ENCODE peak calls at places on chromosomes 12 and 14, in four cellular contexts. N, L, K and F are unnamed samples.

GRCh38 chr12:51662728-51663154 is 71.7 kb downstream of the SCN8A start:
- DNase-seq in N (no peak), L (no peak), K (no peak), F (no peak)

GRCh38 chr14:71690478-71690877 is 241.8 kb upstream of the RGS6 start:
- DNase-seq in N (no peak), L (no peak), K (no peak), F (no peak)

GRCh38 chr12:106247731-106248176 is at the start of gene CKAP4:
- DNase-seq in N (peak; percentile 73), L (peak; percentile 87), K (peak; percentile 82), F (peak; percentile 90)

GRCh38 chr12:93244514-93245077 is 133.1 kb upstream of the NUDT4 start:
- DNase-seq in N (no peak), L (no peak), K (no peak), F (no peak)

GRCh38 chr12:43551971-43552559 is at the start of gene ADAMTS20:
- DNase-seq in N (peak; percentile 81), L (no peak), K (no peak), F (no peak)

GRCh38 chr12:59079472-59079871 is 159.2 kb upstream of the LRIG3 start:
- DNase-seq in N (no peak), L (no peak), K (no peak), F (no peak)

GRCh38 chr14:38171197-38171596 is 36.5 kb upstream of the SSTR1 start:
- DNase-seq in N (no peak), L (no peak), K (no peak), F (no peak)

GRCh38 chr14:37139710-37140109 is 32.7 kb downstream of the SLC25A21 start:
- DNase-seq in N (no peak), L (no peak), K (no peak), F (no peak)

GRCh38 chr12:122937622-122938091 is 28.6 kb downstream of the ABCB9 start:
- DNase-seq in N (no peak), L (no peak), K (no peak), F (no peak)

GRCh38 chr12:122932207-122932606 is 34.1 kb downstream of the ABCB9 start:
- DNase-seq in N (no peak), L (no peak), K (no peak), F (no peak)

GRCh38 chr12:122939151-122939550 is 27.1 kb downstream of the ABCB9 start:
- DNase-seq in N (no peak), L (no peak), K (no peak), F (no peak)

GRCh38 chr12:122934722-122935121 is 31.5 kb downstream of the ABCB9 start:
- DNase-seq in N (no peak), L (no peak), K (no peak), F (no peak)

GRCh38 chr12:122935318-122935717 is 30.9 kb downstream of the ABCB9 start:
- DNase-seq in N (no peak), L (no peak), K (no peak), F (no peak)
- H3K4me1 ChIP-seq in N (peaks cover 4% of the 10 kb centered on the region), L (no peaks in the 10 kb centered on the region), K (no peaks in the 10 kb centered on the region), F (no peaks in the 10 kb centered on the region)

GRCh38 chr14:103530831-103531230 is 1.8 kb downstream of the TRMT61A start:
- DNase-seq in N (no peak), L (no peak), K (no peak), F (no peak)

GRCh38 chr14:103528158-103528511 is 861 bp upstream of the TRMT61A start:
- DNase-seq in N (no peak), L (no peak), K (no peak), F (peak; percentile 73)

GRCh38 chr14:103528512-103529382 is at the start of gene TRMT61A:
- DNase-seq in N (peak; percentile 75), L (peak; percentile 91), K (peak; percentile 93), F (peak; percentile 98)

GRCh38 chr14:103530390-103530789 is 1.4 kb downstream of the TRMT61A start:
- DNase-seq in N (no peak), L (no peak), K (no peak), F (peak; percentile 68)

DNA sequence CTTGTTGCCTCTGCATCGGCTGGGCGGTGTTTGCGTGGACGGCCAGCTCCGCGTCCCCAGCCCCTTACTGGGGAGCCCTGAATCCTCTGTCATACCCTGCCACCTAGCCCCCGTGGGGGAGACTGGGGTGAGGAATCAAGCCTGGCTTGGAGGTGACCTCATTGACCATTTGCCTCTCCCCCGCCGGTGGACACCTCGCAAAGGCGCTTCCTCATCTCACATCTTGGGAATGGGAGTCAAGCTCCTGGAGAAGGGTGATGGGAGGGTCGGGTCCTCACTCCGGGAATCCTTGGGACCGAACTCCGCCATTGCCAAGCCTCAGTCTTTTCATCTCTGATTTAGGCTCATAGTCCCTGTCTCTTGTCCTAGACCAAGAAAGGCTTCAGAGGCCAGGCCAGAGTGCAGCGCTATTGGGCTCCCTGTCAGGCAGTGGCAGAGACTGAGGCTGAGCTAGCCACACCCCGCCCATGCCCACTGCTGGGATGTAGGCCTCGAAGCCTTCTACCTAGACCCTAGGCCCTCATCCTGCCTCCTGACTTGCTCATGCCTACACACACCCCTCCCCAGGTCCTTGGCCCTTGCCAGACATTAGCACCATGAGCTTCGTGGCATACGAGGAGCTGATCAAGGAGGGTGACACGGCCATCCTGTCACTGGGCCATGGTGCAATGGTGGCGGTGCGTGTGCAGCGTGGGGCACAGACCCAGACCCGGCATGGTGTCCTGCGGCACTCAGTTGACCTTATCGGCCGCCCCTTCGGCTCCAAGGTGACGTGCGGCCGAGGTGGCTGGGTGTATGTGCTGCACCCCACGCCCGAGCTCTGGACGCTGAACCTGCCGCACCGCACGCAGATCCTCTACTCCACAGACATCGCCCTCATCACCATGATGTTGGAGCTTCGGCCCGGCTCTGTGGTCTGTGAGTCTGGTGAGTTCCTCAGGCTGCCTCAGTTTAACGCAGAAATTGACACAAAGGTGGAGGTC is 678 bp downstream of the TRMT61A start:
- DNase-seq in N (no peak), L (no peak), K (no peak), F (no peak)
- H3K27ac ChIP-seq in N (no peak overlapping the region), L (peak overlapping the region; percentile 95), K (peak overlapping the region; percentile 90), F (peak overlapping the region; percentile 94)

DNA sequence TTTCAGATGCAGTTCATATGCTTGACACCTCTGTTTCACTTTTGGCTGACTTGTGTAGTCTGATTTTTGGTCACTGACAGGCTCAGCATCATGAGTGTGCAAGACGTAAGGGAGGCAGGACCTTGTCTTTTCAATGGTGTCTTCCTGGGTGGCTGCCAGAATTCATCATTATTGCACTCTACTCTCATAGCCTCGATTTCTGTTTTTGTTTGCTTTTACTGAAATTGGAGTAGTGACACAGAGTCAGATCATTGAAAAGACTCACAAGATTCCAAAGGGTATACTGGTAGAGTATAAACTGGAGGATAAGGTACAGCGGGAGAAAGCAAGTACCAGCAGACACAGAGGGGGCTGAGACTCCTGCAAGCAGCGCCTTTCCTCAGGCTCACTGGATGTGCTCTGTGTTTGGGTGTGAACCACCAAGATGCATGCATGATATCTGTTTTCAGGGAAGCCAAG is 126.3 kb upstream of the FGD4 start:
- DNase-seq in N (no peak), L (no peak), K (no peak), F (no peak)
- H3K4me3 ChIP-seq in N (no peak overlapping the region), L (no peak overlapping the region), K (no peak overlapping the region), F (no peak overlapping the region)

GRCh38 chr14:90777830-90778467 is 38.3 kb downstream of the TTC7B start:
- DNase-seq in N (no peak), L (no peak), K (no peak), F (no peak)
- H3K4me1 ChIP-seq in N (no peaks in the 10 kb centered on the region), L (no peaks in the 10 kb centered on the region), K (no peaks in the 10 kb centered on the region), F (no peaks in the 10 kb centered on the region)

DNA sequence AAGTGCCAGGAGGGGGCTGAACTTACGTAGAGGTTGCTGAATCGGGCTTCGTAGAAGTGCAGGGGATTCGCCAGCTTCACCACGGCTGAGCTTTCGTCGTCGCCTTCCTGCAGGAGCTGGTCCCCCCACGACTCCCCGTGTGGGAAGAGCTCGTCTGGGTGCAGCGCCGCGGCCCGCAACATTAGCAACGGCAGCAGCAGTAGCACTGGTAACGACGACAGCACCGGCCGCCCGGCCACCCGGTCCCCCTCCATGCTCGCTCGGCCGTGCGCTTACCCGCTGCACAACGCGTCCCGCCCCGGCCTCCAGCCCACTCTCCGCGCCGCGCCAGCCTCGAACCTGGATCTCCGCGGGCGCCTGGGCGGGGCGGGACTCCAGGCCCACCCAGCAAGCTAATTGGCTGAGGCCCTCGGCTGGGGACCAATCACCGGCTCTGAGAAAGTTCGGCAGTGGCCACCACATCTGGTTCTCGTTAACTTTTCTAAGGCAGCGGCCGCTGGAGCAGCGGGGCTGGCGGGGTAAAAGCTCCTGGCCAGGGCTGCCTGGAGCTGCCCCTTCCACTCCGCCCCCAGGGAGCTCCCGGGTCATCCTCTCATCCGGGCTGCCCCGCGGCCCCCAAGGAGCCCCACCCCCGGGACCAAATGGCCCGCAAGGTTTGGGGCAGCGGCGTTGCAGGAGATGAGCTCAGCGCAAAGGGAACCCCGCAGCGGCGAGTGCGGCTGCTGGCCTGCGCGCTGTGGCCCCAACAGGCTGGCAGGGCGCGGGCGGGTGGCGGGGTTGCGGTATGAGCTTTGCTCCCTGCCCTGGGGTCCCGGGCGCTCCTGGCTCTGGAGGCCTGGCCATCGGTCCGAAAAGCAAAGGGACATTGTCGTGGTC is at the start of gene NID2:
- DNase-seq in N (peak; percentile 89), L (peak; percentile 93), K (peak; percentile 56), F (peak; percentile 97)
- H3K27ac ChIP-seq in N (no peak within 1 kb of the TSS), L (peak within 1 kb of the TSS; percentile 89), K (peak within 1 kb of the TSS; percentile 3), F (peak within 1 kb of the TSS; percentile 91)

GRCh38 chr14:74973003-74973614 is 17.7 kb upstream of the PGF start:
- DNase-seq in N (no peak), L (peak; percentile 86), K (no peak), F (peak; percentile 80)
- H3K4me3 ChIP-seq in N (no peak overlapping the region), L (no peak overlapping the region), K (no peak overlapping the region), F (no peak overlapping the region)